ENCODE peak calls at places on chromosomes 16 and 17, in eight cellular contexts. W, O, A, X, C, L, K and Q are unnamed samples.

GRCh38 chr17:2874211-2874686 is 78.0 kb downstream of the RAP1GAP2 start:
- DNase-seq in K (no peak), C (no peak), W (no peak), O (no peak), X (peak; percentile 71), A (no peak), L (no peak), Q (no peak)

GRCh38 chr16:84741351-84741791 is 41.6 kb downstream of the USP10 start:
- DNase-seq in O (peak; percentile 74), W (no peak), K (no peak), L (no peak), X (peak; percentile 32), A (no peak), C (peak; percentile 48), Q (peak; percentile 83)

GRCh38 chr17:1779571-1780074 is 17.8 kb downstream of the SERPINF1 start:
- DNase-seq in W (peak; percentile 76), L (no peak), X (peak; percentile 83), K (no peak), A (peak; percentile 89), C (peak; percentile 98), O (peak; percentile 98), Q (no peak)

GRCh38 chr16:66904846-66905632 is 13.6 kb downstream of the CDH16 start:
- DNase-seq in C (no peak), W (no peak), K (no peak), O (peak; percentile 44), A (no peak), X (peak; percentile 57), L (no peak), Q (no peak)

GRCh38 chr17:35666967-35667552 is 64.4 kb upstream of the RASL10B start:
- DNase-seq in O (peak; percentile 9), C (peak; percentile 6), K (no peak), X (peak; percentile 40), A (no peak), W (peak; percentile 3), L (no peak), Q (no peak)

GRCh38 chr17:15154618-15155017 is 110.5 kb downstream of the PMP22 start:
- DNase-seq in W (no peak), K (no peak), X (peak; percentile 7), L (no peak), O (no peak), C (peak; percentile 25), A (no peak), Q (no peak)

GRCh38 chr17:28896884-28897768 is at the start of gene FLOT2:
- DNase-seq in A (no peak), O (peak; percentile 39), L (peak; percentile 71), W (peak; percentile 22), K (peak; percentile 60), C (peak; percentile 62), X (peak; percentile 90), Q (peak; percentile 64)

GRCh38 chr16:2089676-2090480 is 42.1 kb downstream of the TSC2 start:
- DNase-seq in L (no peak), W (no peak), A (no peak), O (no peak), C (no peak), K (no peak), X (no peak), Q (no peak)

GRCh38 chr17:5866978-5867377 is 203.2 kb upstream of the WSCD1 start:
- DNase-seq in L (no peak), X (no peak), W (no peak), K (no peak), O (no peak), C (no peak), A (no peak), Q (no peak)

GRCh38 chr17:382644-383533 is 30.3 kb upstream of the RPH3AL start:
- DNase-seq in L (no peak), A (no peak), C (peak; percentile 32), K (no peak), W (no peak), X (no peak), O (peak; percentile 89), Q (peak; percentile 63)

GRCh38 chr17:12756786-12757185 is 32.5 kb upstream of the ARHGAP44 start:
- DNase-seq in O (peak; percentile 80), X (peak; percentile 67), A (no peak), K (no peak), W (no peak), L (no peak), C (no peak), Q (no peak)

GRCh38 chr16:9046667-9047055 is 44.8 kb upstream of the HAPSTR1 start:
- DNase-seq in K (no peak), W (no peak), A (no peak), O (no peak), X (no peak), C (no peak), L (no peak), Q (no peak)

GRCh38 chr17:21002309-21003006 is 40.4 kb downstream of the USP22 start:
- DNase-seq in K (no peak), L (no peak), X (no peak), O (no peak), A (no peak), C (no peak), W (no peak), Q (no peak)

GRCh38 chr17:75124041-75124818 is 7.3 kb downstream of the NT5C start:
- DNase-seq in C (peak; percentile 43), A (no peak), W (peak; percentile 87), O (peak; percentile 21), L (no peak), X (peak; percentile 97), K (peak; percentile 60), Q (no peak)

GRCh38 chr16:89443727-89444084 is 46.7 kb downstream of the ANKRD11 start:
- DNase-seq in O (no peak), X (no peak), A (no peak), L (no peak), C (no peak), W (no peak), K (no peak), Q (no peak)

GRCh38 chr17:559699-560378 is 154.8 kb downstream of the VPS53 start:
- DNase-seq in K (no peak), O (peak; percentile 96), A (peak; percentile 61), X (peak; percentile 63), W (peak; percentile 73), C (peak; percentile 88), L (no peak), Q (no peak)

GRCh38 chr16:16018705-16019104 is 69.3 kb downstream of the ABCC1 start:
- DNase-seq in X (peak; percentile 27), A (no peak), K (no peak), W (no peak), O (peak; percentile 36), L (no peak), C (no peak), Q (no peak)

GRCh38 chr17:45410144-45411091 is 22.3 kb downstream of the ARHGAP27 start:
- DNase-seq in O (no peak), X (no peak), C (no peak), K (peak; percentile 40), W (no peak), A (no peak), L (peak; percentile 88), Q (peak; percentile 70)

GRCh38 chr17:15657868-15658775 is 26.0 kb downstream of the TRIM16 start:
- DNase-seq in L (no peak), A (no peak), X (peak; percentile 92), W (no peak), K (no peak), C (no peak), O (no peak), Q (no peak)

GRCh38 chr17:40303009-40303657 is 5.8 kb upstream of the RARA start:
- DNase-seq in C (peak; percentile 85), W (peak; percentile 85), K (no peak), L (peak; percentile 69), X (peak; percentile 63), O (peak; percentile 82), A (peak; percentile 80), Q (peak; percentile 76)

GRCh38 chr16:57742543-57742942 is 7.0 kb downstream of the KATNB1 start:
- DNase-seq in W (no peak), A (no peak), C (no peak), O (no peak), X (no peak), K (no peak), L (no peak), Q (no peak)

GRCh38 chr17:70446446-70446845 is 277.1 kb downstream of the KCNJ2 start:
- DNase-seq in X (no peak), A (no peak), W (no peak), L (no peak), K (no peak), C (no peak), O (no peak), Q (no peak)

GRCh38 chr16:57475711-57476339 is 10.5 kb downstream of the DOK4 start:
- DNase-seq in C (no peak), A (no peak), K (peak; percentile 71), O (peak; percentile 42), W (peak; percentile 56), X (no peak), L (peak; percentile 88), Q (no peak)

GRCh38 chr17:18361837-18362380 is 1.4 kb downstream of the SHMT1 start:
- DNase-seq in W (no peak), A (no peak), C (no peak), O (no peak), L (no peak), K (no peak), X (no peak), Q (peak; percentile 32)

GRCh38 chr16:50744911-50745310 is 3.0 kb downstream of the CYLD start:
- DNase-seq in L (no peak), C (no peak), O (peak; percentile 22), W (peak; percentile 14), K (no peak), X (peak; percentile 79), A (no peak), Q (no peak)

GRCh38 chr17:37714897-37715296 is 30.0 kb downstream of the HNF1B start:
- DNase-seq in X (peak; percentile 66), A (no peak), K (no peak), W (no peak), O (peak; percentile 49), L (no peak), C (no peak), Q (no peak)

GRCh38 chr16:74740795-74741304 is 33.8 kb downstream of the FA2H start:
- DNase-seq in K (no peak), W (no peak), L (no peak), O (peak; percentile 36), X (peak; percentile 73), C (peak; percentile 40), A (no peak), Q (peak; percentile 91)

GRCh38 chr16:85555549-85556455 is 57.3 kb upstream of the GSE1 start:
- DNase-seq in O (peak; percentile 58), C (peak; percentile 51), A (no peak), W (no peak), X (no peak), L (no peak), K (no peak), Q (no peak)

GRCh38 chr16:23182675-23183485 is at the start of gene SCNN1G:
- DNase-seq in L (peak; percentile 52), O (peak; percentile 15), A (no peak), K (no peak), W (no peak), X (no peak), C (no peak), Q (no peak)

GRCh38 chr16:87461466-87461975 is 31.3 kb downstream of the ZCCHC14 start:
- DNase-seq in L (peak; percentile 76), W (peak; percentile 77), K (no peak), X (peak; percentile 94), C (peak; percentile 49), A (no peak), O (no peak), Q (no peak)

GRCh38 chr16:252366-253337 is 18.0 kb downstream of the FAM234A start:
- DNase-seq in L (peak; percentile 82), A (no peak), C (peak; percentile 57), O (no peak), K (no peak), X (no peak), W (peak; percentile 53), Q (no peak)

GRCh38 chr16:10100829-10101228 is 81.4 kb downstream of the GRIN2A start:
- DNase-seq in O (no peak), X (no peak), A (no peak), K (no peak), W (no peak), C (no peak), L (no peak), Q (no peak)

GRCh38 chr16:87203060-87203656 is 114.0 kb downstream of the C16orf95 start:
- DNase-seq in W (peak; percentile 77), K (no peak), O (peak; percentile 88), X (peak; percentile 40), L (peak; percentile 79), A (peak; percentile 49), C (peak; percentile 76), Q (peak; percentile 60)

GRCh38 chr17:2174048-2174447 is 119.1 kb downstream of the HIC1 start:
- DNase-seq in X (peak; percentile 54), K (no peak), A (no peak), W (no peak), L (no peak), O (peak; percentile 66), C (peak; percentile 59), Q (no peak)